ENCODE peak calls at places on chromosomes 3 and 15, in six cellular contexts. M is left ventricle myocardium inferior; F is naive thymus-derived CD4-positive, alpha-beta T cell; W is tibial nerve; J is psoas muscle; S is A549. G is an unnamed sample. For H3K4me1, the result is how much of the 10 kb centered on the place peaks cover.

GRCh38 chr3:72665701-72666443 is 182.4 kb downstream of the SHQ1 start:
- DNase-seq in M (no peak), F (peak), W (no peak), J (no peak), S (peak), G (no peak)

GRCh38 chr15:69997701-69998273 is 99.9 kb downstream of the TLE3 start:
- DNase-seq in M (peak), F (no peak), W (no peak), J (peak), S (peak), G (peak)

GRCh38 chr15:35173444-35174118 is 88.5 kb upstream of the NANOGP8 start:
- DNase-seq in M (no peak), F (no peak), W (no peak), J (no peak), S (no peak), G (no peak)

GRCh38 chr15:58095415-58095814 is 29.9 kb upstream of the ALDH1A2 start:
- DNase-seq in M (no peak), F (no peak), W (no peak), J (no peak), S (no peak), G (no peak)

GRCh38 chr3:27677554-27677953 is 44.6 kb downstream of the EOMES start:
- DNase-seq in M (no peak), F (no peak), W (no peak), J (no peak), S (peak), G (no peak)

GRCh38 chr3:191499307-191500125 is 38.6 kb downstream of the PYDC2 start:
- DNase-seq in M (peak), F (no peak), W (no peak), J (peak), S (no peak), G (no peak)

GRCh38 chr15:33722005-33722672 is 246.2 kb upstream of the CHRM5 start:
- DNase-seq in M (no peak), F (no peak), W (no peak), J (no peak), S (peak), G (no peak)

GRCh38 chr3:98003306-98003969 is 31.2 kb upstream of the RIOX2 start:
- DNase-seq in M (no peak), F (peak), W (no peak), J (no peak), S (no peak), G (no peak)

GRCh38 chr3:8239718-8240698 is 261.6 kb upstream of the LMCD1 start:
- DNase-seq in M (no peak), F (peak), W (no peak), J (no peak), S (peak), G (no peak)

GRCh38 chr3:52017467-52018065 is 21.9 kb upstream of the RPL29 start:
- DNase-seq in M (no peak), F (no peak), W (no peak), J (peak), S (no peak), G (no peak)

GRCh38 chr3:97823503-97824004 is 1.7 kb downstream of the CRYBG3 start:
- DNase-seq in M (peak), F (no peak), W (no peak), J (peak), S (no peak), G (no peak)

GRCh38 chr3:173089283-173089682 is 51.8 kb downstream of the SPATA16 start:
- DNase-seq in M (no peak), F (no peak), W (no peak), J (no peak), S (no peak), G (no peak)

GRCh38 chr3:134313839-134314587 is 60.2 kb downstream of the AMOTL2 start:
- DNase-seq in M (no peak), F (no peak), W (no peak), J (no peak), S (no peak), G (no peak)

GRCh38 chr15:25061808-25062550 is 107.2 kb downstream of the SNRPN start:
- DNase-seq in M (no peak), F (no peak), W (no peak), J (no peak), S (no peak), G (no peak)

GRCh38 chr3:169629895-169630294 is 33.6 kb downstream of the MECOM start:
- DNase-seq in M (no peak), F (no peak), W (no peak), J (no peak), S (no peak), G (no peak)

GRCh38 chr15:80948651-80949292 is 40.8 kb downstream of the MESD start:
- DNase-seq in M (no peak), F (no peak), W (no peak), J (no peak), S (no peak), G (no peak)

GRCh38 chr15:100253640-100254039 is 88.1 kb downstream of the ADAMTS17 start:
- DNase-seq in M (no peak), F (no peak), W (no peak), J (no peak), S (no peak), G (peak)

GRCh38 chr15:63939531-63940130 is 105.9 kb upstream of the HERC1 start:
- DNase-seq in M (peak), F (no peak), W (no peak), J (peak), S (no peak), G (peak)

GRCh38 chr15:92809064-92809879 is 90.9 kb upstream of the CHD2 start:
- DNase-seq in M (peak), F (peak), W (peak), J (peak), S (peak), G (peak)

GRCh38 chr15:90960316-90961091 is 5.8 kb downstream of the RCCD1 start:
- DNase-seq in M (no peak), F (no peak), W (no peak), J (no peak), S (no peak), G (no peak)

GRCh38 chr15:94164202-94164807 is 67.1 kb upstream of the MCTP2 start:
- DNase-seq in M (no peak), F (peak), W (no peak), J (no peak), S (peak), G (no peak)

GRCh38 chr3:23114479-23114878 is 88.6 kb upstream of the UBE2E2 start:
- DNase-seq in M (no peak), F (no peak), W (no peak), J (no peak), S (no peak), G (no peak)

GRCh38 chr3:49630784-49631183 is 43.4 kb upstream of the APEH start:
- DNase-seq in M (no peak), F (no peak), W (no peak), J (no peak), S (no peak), G (no peak)

GRCh38 chr3:131033480-131034080 is 6.9 kb downstream of the NEK11 start:
- DNase-seq in M (no peak), F (peak), W (no peak), J (no peak), S (peak), G (no peak)

GRCh38 chr3:43995929-43996378 is 245.7 kb upstream of the TOPAZ1 start:
- DNase-seq in M (no peak), F (no peak), W (no peak), J (no peak), S (peak), G (no peak)

GRCh38 chr3:179840985-179841384 is 188.1 kb downstream of the USP13 start:
- DNase-seq in M (no peak), F (no peak), W (no peak), J (no peak), S (peak), G (no peak)

GRCh38 chr3:151445283-151446001 is 15.4 kb downstream of the IGSF10 start:
- DNase-seq in M (no peak), F (no peak), W (no peak), J (no peak), S (no peak), G (no peak)

GRCh38 chr3:196341142-196341541 is 3.0 kb upstream of the TM4SF19 start:
- DNase-seq in M (no peak), F (no peak), W (no peak), J (no peak), S (no peak), G (no peak)

GRCh38 chr15:86915811-86916331 is 836.2 kb downstream of the AGBL1 start:
- DNase-seq in M (no peak), F (no peak), W (no peak), J (no peak), S (peak), G (no peak)

GRCh38 chr15:56428821-56429458 is 36.0 kb downstream of the MNS1 start:
- DNase-seq in M (no peak), F (no peak), W (no peak), J (no peak), S (peak), G (no peak)

GRCh38 chr3:123008808-123009207 is 18.8 kb downstream of the SEMA5B start:
- DNase-seq in M (no peak), F (no peak), W (no peak), J (no peak), S (no peak), G (no peak)
- H3K4me1 ChIP-seq in M (under half), F (under half), W (under half), J (under half), S (under half), G (under half)

DNA sequence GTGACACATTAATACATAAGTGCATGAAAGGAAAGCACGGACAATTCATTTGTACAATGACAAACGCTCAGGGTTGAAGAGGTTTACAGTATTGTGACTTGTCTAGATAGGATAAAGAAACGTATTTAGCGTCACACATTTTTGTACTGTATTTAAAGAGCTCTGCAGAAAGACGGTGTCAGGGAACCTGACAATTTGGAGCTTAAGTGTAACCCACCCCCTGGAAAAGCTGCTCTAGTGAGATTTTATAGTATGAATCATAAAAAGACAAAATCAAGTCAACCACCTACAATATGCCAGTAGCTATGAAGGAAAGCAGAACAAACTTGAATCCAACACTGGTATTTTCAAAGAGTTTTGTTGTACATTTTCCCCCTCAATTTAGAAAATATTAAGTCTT is 5.6 kb downstream of the TRA2B start:
- DNase-seq in M (no peak), F (no peak), W (no peak), J (no peak), S (no peak), G (no peak)
- H3K4me1 ChIP-seq in M (half or more), F (half or more), W (half or more), J (half or more), S (half or more), G (under half)

GRCh38 chr15:44719293-44719999 is 8.1 kb downstream of the B2M start:
- DNase-seq in M (no peak), F (peak), W (no peak), J (no peak), S (no peak), G (peak)
- H3K4me1 ChIP-seq in M (under half), F (half or more), W (under half), J (under half), S (under half), G (under half)

GRCh38 chr3:123374016-123374415 is 74.9 kb downstream of the ADCY5 start:
- DNase-seq in M (no peak), F (no peak), W (no peak), J (no peak), S (no peak), G (no peak)
- H3K4me1 ChIP-seq in M (half or more), F (under half), W (under half), J (under half), S (under half), G (under half)

GRCh38 chr15:36766449-36766848 is 187.0 kb downstream of the CDIN1 start:
- DNase-seq in M (no peak), F (no peak), W (no peak), J (no peak), S (no peak), G (no peak)
- H3K4me1 ChIP-seq in M (under half), F (under half), W (under half), J (under half), S (under half), G (under half)

GRCh38 chr15:66863382-66864085 is 161.5 kb downstream of the SMAD6 start:
- DNase-seq in M (no peak), F (no peak), W (no peak), J (no peak), S (no peak), G (no peak)
- H3K4me1 ChIP-seq in M (under half), F (under half), W (under half), J (under half), S (under half), G (under half)